ENCODE peak calls at places on chromosomes 3 and 15, in five cellular contexts. O is activated CD8-positive, alpha-beta memory T cell treated with anti-CD3 and anti-CD28 coated beads, Interleukin-2, amount 10 ng/mL, durations not matched to agents 7 days and 5 days; V is lung; S is kidney glomerular epithelial cell; E is renal cortical epithelial cell. N is an unnamed sample.

GRCh38 chr15:65084500-65085206 is 8.1 kb downstream of the KBTBD13 start:
- DNase-seq in O (no peak), V (no peak), S (peak; percentile 34), E (no peak), N (no peak)

GRCh38 chr15:67179411-67179995 is 75.0 kb downstream of the AAGAB start:
- DNase-seq in O (no peak), V (no peak), S (no peak), E (no peak), N (no peak)

GRCh38 chr3:170490828-170491560 is 72.3 kb downstream of the CLDN11 start:
- DNase-seq in O (no peak), V (no peak), S (no peak), E (no peak), N (no peak)

GRCh38 chr15:62972814-62973213 is 69.7 kb upstream of the TPM1 start:
- DNase-seq in O (no peak), V (no peak), S (peak; percentile 73), E (peak; percentile 93), N (no peak)

GRCh38 chr3:52128118-52128683 is 26.0 kb downstream of the POC1A start:
- DNase-seq in O (no peak), V (no peak), S (peak; percentile 65), E (peak; percentile 93), N (peak; percentile 87)

GRCh38 chr3:98699132-98699531 is 64.0 kb upstream of the ST3GAL6 start:
- DNase-seq in O (no peak), V (no peak), S (no peak), E (no peak), N (no peak)

GRCh38 chr15:75389791-75390382 is 21.5 kb upstream of the MAN2C1 start:
- DNase-seq in O (no peak), V (no peak), S (no peak), E (no peak), N (no peak)

GRCh38 chr3:139830817-139831216 is 104.2 kb upstream of the CLSTN2 start:
- DNase-seq in O (no peak), V (peak; percentile 39), S (no peak), E (no peak), N (no peak)

GRCh38 chr15:78768096-78768495 is 43.2 kb downstream of the ADAMTS7 start:
- DNase-seq in O (no peak), V (no peak), S (no peak), E (no peak), N (no peak)

GRCh38 chr3:189304465-189305341 is 132.9 kb downstream of the TPRG1 start:
- DNase-seq in O (no peak), V (peak; percentile 83), S (no peak), E (peak; percentile 62), N (peak; percentile 59)

GRCh38 chr3:23648326-23648964 is 157.3 kb upstream of the UBE2E1 start:
- DNase-seq in O (no peak), V (peak; percentile 24), S (no peak), E (no peak), N (peak; percentile 39)

GRCh38 chr3:194930439-194931204 is 244.9 kb downstream of the FAM43A start:
- DNase-seq in O (peak; percentile 9), V (no peak), S (peak; percentile 70), E (peak; percentile 89), N (peak; percentile 85)

GRCh38 chr3:98772022-98772421 is 8.9 kb downstream of the ST3GAL6 start:
- DNase-seq in O (no peak), V (no peak), S (no peak), E (no peak), N (no peak)

GRCh38 chr15:25847066-25847465 is 16.1 kb downstream of the ATP10A start:
- DNase-seq in O (no peak), V (no peak), S (no peak), E (no peak), N (no peak)

GRCh38 chr3:183548262-183548769 is 7.2 kb downstream of the KLHL6 start:
- DNase-seq in O (no peak), V (no peak), S (peak; percentile 93), E (peak; percentile 100), N (peak; percentile 89)

GRCh38 chr3:364287-364686 is 167.7 kb downstream of the CHL1 start:
- DNase-seq in O (no peak), V (no peak), S (no peak), E (peak; percentile 28), N (no peak)

GRCh38 chr3:73060302-73060723 is 1.1 kb upstream of the EBLN2 start:
- DNase-seq in O (no peak), V (no peak), S (no peak), E (no peak), N (no peak)

GRCh38 chr3:22121068-22121706 is 370.2 kb upstream of the ZNF385D start:
- DNase-seq in O (no peak), V (no peak), S (no peak), E (peak; percentile 32), N (no peak)

GRCh38 chr3:10319251-10319650 is 1.7 kb downstream of the SEC13 start:
- DNase-seq in O (no peak), V (no peak), S (no peak), E (no peak), N (no peak)

GRCh38 chr3:127038476-127038875 is 55.6 kb downstream of the PLXNA1 start:
- DNase-seq in O (no peak), V (no peak), S (no peak), E (no peak), N (no peak)

GRCh38 chr3:123859177-123859576 is 25.0 kb downstream of the MYLK start:
- DNase-seq in O (no peak), V (no peak), S (no peak), E (no peak), N (no peak)

GRCh38 chr3:49476563-49476962 is 6.5 kb downstream of the DAG1 start:
- DNase-seq in O (peak; percentile 82), V (no peak), S (peak; percentile 36), E (peak; percentile 68), N (peak; percentile 69)

GRCh38 chr3:35223636-35224035 is 415.7 kb upstream of the ARPP21 start:
- DNase-seq in O (no peak), V (no peak), S (no peak), E (no peak), N (no peak)

GRCh38 chr15:57481038-57481705 is 104.9 kb downstream of the CGNL1 start:
- DNase-seq in O (no peak), V (no peak), S (no peak), E (no peak), N (no peak)

GRCh38 chr3:132556467-132557159 is 40.5 kb upstream of the ACKR4 start:
- DNase-seq in O (no peak), V (no peak), S (no peak), E (no peak), N (no peak)

GRCh38 chr3:99920530-99921376 is 103.1 kb downstream of the CMSS1 start:
- DNase-seq in O (no peak), V (peak; percentile 69), S (no peak), E (peak; percentile 44), N (peak; percentile 52)

GRCh38 chr3:45923755-45924154 is 19.5 kb upstream of the CXCR6 start:
- DNase-seq in O (no peak), V (no peak), S (peak; percentile 3), E (peak; percentile 72), N (peak; percentile 48)

N was measured in A172.